ENCODE peak calls at places on chromosomes 6 and 20, in nine cellular contexts. S is NCI-H774, B is RKO, N is COR-L47, L is AG09319, U is Right ventricle myocardium superior, Q is ovary, D is AML-193, A is H7. O is an unnamed sample.

GRCh38 chr20:33604991-33605370 is 57.1 kb upstream of the C20orf144 start:
- DNase-seq in S (no peak), B (no peak), N (no peak), L (no peak), U (no peak), Q (no peak), D (no peak), A (no peak), O (no peak)

GRCh38 chr20:51160821-51161220 is 137.9 kb upstream of the KCNG1 start:
- DNase-seq in S (no peak), B (no peak), N (no peak), L (no peak), U (no peak), Q (no peak), D (no peak), A (no peak), O (no peak)

GRCh38 chr6:36560822-36561221 is 13.5 kb upstream of the STK38 start:
- DNase-seq in S (no peak), B (no peak), N (no peak), L (no peak), U (no peak), Q (no peak), D (no peak), A (no peak), O (no peak)

GRCh38 chr6:165834613-165835259 is 171.7 kb upstream of the PDE10A start:
- DNase-seq in S (peak; percentile 91), B (peak; percentile 1), N (peak; percentile 0), L (no peak), U (peak; percentile 79), Q (peak; percentile 44), D (no peak), A (no peak), O (no peak)

GRCh38 chr20:53738945-53739798 is 145.5 kb upstream of the ZNF217 start:
- DNase-seq in S (no peak), B (no peak), N (no peak), L (no peak), U (no peak), Q (no peak), D (peak; percentile 16), A (no peak), O (peak; percentile 59)

GRCh38 chr6:101458341-101458740 is 64.8 kb downstream of the GRIK2 start:
- DNase-seq in S (no peak), B (no peak), N (no peak), L (no peak), U (no peak), Q (no peak), D (no peak), A (no peak), O (no peak)

GRCh38 chr6:114564302-114564933 is 221.6 kb upstream of the HS3ST5 start:
- DNase-seq in S (no peak), B (no peak), N (no peak), L (no peak), U (no peak), Q (no peak), D (no peak), A (no peak), O (no peak)

GRCh38 chr6:26155066-26155925 is 68.1 kb downstream of the HFE start:
- DNase-seq in S (no peak), B (peak; percentile 26), N (peak; percentile 38), L (no peak), U (peak; percentile 70), Q (peak; percentile 45), D (no peak), A (peak; percentile 54), O (no peak)

GRCh38 chr6:1312444-1313363 is 806 bp downstream of the FOXQ1 start:
- DNase-seq in S (no peak), B (no peak), N (no peak), L (no peak), U (no peak), Q (no peak), D (no peak), A (peak; percentile 80), O (peak; percentile 49)

GRCh38 chr6:15515226-15515625 is 147.6 kb downstream of the DTNBP1 start:
- DNase-seq in S (no peak), B (no peak), N (no peak), L (no peak), U (no peak), Q (no peak), D (no peak), A (no peak), O (no peak)

GRCh38 chr6:136127856-136128255 is 122.3 kb downstream of the MTFR2 start:
- DNase-seq in S (no peak), B (no peak), N (no peak), L (no peak), U (no peak), Q (no peak), D (no peak), A (no peak), O (no peak)

GRCh38 chr20:34493646-34494045 is 22.6 kb upstream of the DYNLRB1 start:
- DNase-seq in S (no peak), B (no peak), N (no peak), L (no peak), U (no peak), Q (no peak), D (no peak), A (no peak), O (no peak)

GRCh38 chr20:50320910-50321796 is 130.5 kb downstream of the CEBPB start:
- DNase-seq in S (no peak), B (peak; percentile 74), N (no peak), L (peak; percentile 70), U (peak; percentile 89), Q (peak; percentile 97), D (no peak), A (peak; percentile 96), O (peak; percentile 93)

GRCh38 chr20:13243826-13244376 is 22.8 kb downstream of the ISM1 start:
- DNase-seq in S (no peak), B (no peak), N (no peak), L (no peak), U (no peak), Q (no peak), D (no peak), A (no peak), O (peak; percentile 69)

GRCh38 chr20:7897965-7898364 is 42.3 kb downstream of the HAO1 start:
- DNase-seq in S (no peak), B (no peak), N (no peak), L (no peak), U (no peak), Q (no peak), D (no peak), A (no peak), O (no peak)

GRCh38 chr6:89716532-89716931 is 78.0 kb upstream of the LYRM2 start:
- DNase-seq in S (no peak), B (no peak), N (no peak), L (no peak), U (no peak), Q (no peak), D (peak; percentile 16), A (no peak), O (no peak)

GRCh38 chr6:137705166-137706064 is 161.6 kb upstream of the TNFAIP3 start:
- DNase-seq in S (peak; percentile 42), B (peak; percentile 50), N (no peak), L (no peak), U (peak; percentile 79), Q (peak; percentile 80), D (peak; percentile 69), A (peak; percentile 51), O (peak; percentile 18)

GRCh38 chr6:14748679-14749078 is 497.2 kb upstream of the JARID2 start:
- DNase-seq in S (no peak), B (no peak), N (no peak), L (no peak), U (no peak), Q (no peak), D (no peak), A (no peak), O (no peak)

GRCh38 chr20:17615645-17616479 is 46.0 kb downstream of the DSTN start:
- DNase-seq in S (no peak), B (no peak), N (no peak), L (no peak), U (no peak), Q (peak; percentile 14), D (no peak), A (peak; percentile 31), O (no peak)

GRCh38 chr6:100096356-100096755 is 102.3 kb upstream of the MCHR2 start:
- DNase-seq in S (no peak), B (no peak), N (no peak), L (no peak), U (no peak), Q (no peak), D (no peak), A (no peak), O (no peak)

GRCh38 chr6:28981391-28981832 is 23.7 kb downstream of the ZNF311 start:
- DNase-seq in S (peak; percentile 75), B (peak; percentile 71), N (peak; percentile 49), L (no peak), U (peak; percentile 60), Q (peak; percentile 56), D (peak; percentile 86), A (no peak), O (peak; percentile 50)

GRCh38 chr6:137415127-137415833 is 78.9 kb downstream of the OLIG3 start:
- DNase-seq in S (peak; percentile 35), B (peak; percentile 5), N (no peak), L (peak; percentile 56), U (peak; percentile 61), Q (peak; percentile 23), D (peak; percentile 81), A (peak; percentile 41), O (peak; percentile 36)

GRCh38 chr20:2140561-2140960 is 38.9 kb downstream of the STK35 start:
- DNase-seq in S (no peak), B (no peak), N (no peak), L (no peak), U (peak; percentile 85), Q (peak; percentile 27), D (no peak), A (no peak), O (no peak)

GRCh38 chr20:1376453-1377270 is 16.2 kb downstream of the FKBP1A start:
- DNase-seq in S (no peak), B (no peak), N (no peak), L (no peak), U (peak; percentile 53), Q (no peak), D (peak; percentile 88), A (no peak), O (no peak)

GRCh38 chr6:7691675-7692452 is 34.0 kb upstream of the BMP6 start:
- DNase-seq in S (no peak), B (peak; percentile 47), N (no peak), L (no peak), U (no peak), Q (no peak), D (no peak), A (no peak), O (peak; percentile 77)

GRCh38 chr6:3509326-3509725 is 52.5 kb upstream of the SLC22A23 start:
- DNase-seq in S (no peak), B (peak; percentile 40), N (no peak), L (no peak), U (no peak), Q (no peak), D (no peak), A (no peak), O (no peak)

GRCh38 chr6:7165736-7166296 is 58.1 kb downstream of the RREB1 start:
- DNase-seq in S (no peak), B (no peak), N (no peak), L (no peak), U (no peak), Q (no peak), D (no peak), A (peak; percentile 60), O (no peak)

GRCh38 chr6:52603000-52603795 is 26.3 kb upstream of the TRAM2 start:
- DNase-seq in S (no peak), B (peak; percentile 48), N (no peak), L (no peak), U (no peak), Q (no peak), D (no peak), A (no peak), O (no peak)

GRCh38 chr20:32249030-32249738 is 28.3 kb upstream of the KIF3B start:
- DNase-seq in S (no peak), B (no peak), N (no peak), L (no peak), U (no peak), Q (no peak), D (peak; percentile 63), A (no peak), O (no peak)

GRCh38 chr20:3167738-3168078 is 5.6 kb downstream of the LZTS3 start:
- DNase-seq in S (no peak), B (no peak), N (no peak), L (no peak), U (no peak), Q (no peak), D (no peak), A (no peak), O (no peak)

GRCh38 chr6:27759930-27760329 is 152.3 kb downstream of the OR2B2 start:
- DNase-seq in S (no peak), B (no peak), N (no peak), L (no peak), U (no peak), Q (no peak), D (no peak), A (no peak), O (no peak)